ENCODE peak calls at places on chromosomes 13 and 19, in five cellular contexts. Y is fibroblast of mammary gland, O is cardiac muscle cell, I is NB4, C is ascending aorta. Q is an unnamed sample.

GRCh38 chr13:25217023-25217909 is 45.2 kb upstream of the AMER2 start:
- DNase-seq in Y (peak; percentile 79), I (no peak), C (no peak), O (peak; percentile 39), Q (peak; percentile 76)

GRCh38 chr19:42850981-42851717 is 28.4 kb downstream of the PSG1 start:
- DNase-seq in I (peak; percentile 4), Y (peak; percentile 95), C (peak; percentile 85), O (peak; percentile 73), Q (peak; percentile 96)

GRCh38 chr13:36157475-36157874 is 26.3 kb upstream of the DCLK1 start:
- DNase-seq in I (no peak), Y (peak; percentile 79), O (no peak), C (no peak), Q (no peak)

GRCh38 chr13:42532561-42533335 is 41.2 kb upstream of the TNFSF11 start:
- DNase-seq in Y (no peak), C (no peak), O (peak; percentile 20), I (no peak), Q (no peak)

GRCh38 chr13:112055417-112056206 is 11.3 kb upstream of the SOX1 start:
- DNase-seq in I (no peak), C (no peak), Y (no peak), O (no peak), Q (no peak)

GRCh38 chr19:17468302-17469091 is 1.8 kb upstream of the SLC27A1 start:
- DNase-seq in Y (no peak), O (peak; percentile 40), I (no peak), C (peak; percentile 72), Q (no peak)

GRCh38 chr19:4830768-4831265 is 695 bp downstream of the TICAM1 start:
- DNase-seq in I (no peak), Y (no peak), O (no peak), C (no peak), Q (peak; percentile 39)

GRCh38 chr13:83325454-83325853 is 556.8 kb downstream of the SLITRK1 start:
- DNase-seq in C (no peak), O (peak; percentile 21), I (no peak), Y (peak; percentile 82), Q (peak; percentile 53)

GRCh38 chr13:111640476-111640875 is 320.0 kb downstream of the TEX29 start:
- DNase-seq in O (no peak), Y (no peak), C (peak; percentile 49), I (no peak), Q (no peak)

GRCh38 chr13:109145631-109146030 is 516.2 kb downstream of the MYO16 start:
- DNase-seq in C (no peak), I (peak; percentile 82), O (peak; percentile 84), Y (peak; percentile 84), Q (peak; percentile 81)

GRCh38 chr13:111904701-111905608 is 162.0 kb upstream of the SOX1 start:
- DNase-seq in O (no peak), I (no peak), Y (no peak), C (peak; percentile 47), Q (no peak)

GRCh38 chr13:79341202-79341601 is 64.9 kb downstream of the RBM26 start:
- DNase-seq in C (no peak), O (no peak), I (no peak), Y (no peak), Q (no peak)

GRCh38 chr19:55585658-55586339 is 5.2 kb upstream of the ZNF579 start:
- DNase-seq in Y (peak; percentile 52), I (peak; percentile 64), O (peak; percentile 93), C (peak; percentile 84), Q (peak; percentile 23)

GRCh38 chr13:33859691-33860303 is 41.8 kb downstream of the RFC3 start:
- DNase-seq in C (no peak), Y (peak; percentile 33), O (no peak), I (no peak), Q (peak; percentile 91)

GRCh38 chr13:60758637-60759036 is 361.6 kb downstream of the TDRD3 start:
- DNase-seq in C (no peak), Y (no peak), I (no peak), O (no peak), Q (peak; percentile 94)

GRCh38 chr13:46489586-46490023 is 63.4 kb upstream of the LRCH1 start:
- DNase-seq in O (peak; percentile 77), C (peak; percentile 94), Y (peak; percentile 98), I (no peak), Q (peak; percentile 43)
- H3K4me3 ChIP-seq in O (no peak overlapping the region), C (peak overlapping the region; percentile 51), Y (no peak overlapping the region), I (no peak overlapping the region), Q (no peak overlapping the region)

DNA sequence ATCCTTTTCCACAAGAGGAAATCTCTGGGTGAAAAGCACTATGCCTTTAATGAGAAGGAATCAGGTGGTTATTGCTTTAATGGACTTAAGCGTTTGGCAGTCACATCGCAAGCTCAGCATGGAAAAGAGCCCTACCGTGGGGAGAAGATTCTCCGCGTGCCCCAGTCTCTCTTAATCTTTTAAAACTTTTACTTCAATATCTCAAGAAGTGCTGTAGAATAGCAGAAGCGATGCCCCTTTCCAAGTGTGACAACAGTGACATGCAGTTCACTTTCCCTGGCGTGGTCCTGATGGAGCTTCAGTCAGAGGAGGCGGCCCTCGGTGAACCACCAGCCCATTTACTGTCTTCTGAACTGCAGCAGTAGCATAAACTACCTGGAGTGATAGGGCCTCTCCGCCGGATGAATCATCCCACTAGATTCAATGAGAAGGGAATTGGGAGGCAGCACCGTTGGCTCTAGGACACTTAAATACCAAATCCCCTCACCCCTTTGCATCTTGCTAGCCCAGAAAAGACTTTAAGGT is 112.7 kb upstream of the GPR12 start:
- DNase-seq in O (no peak), I (no peak), C (no peak), Y (no peak), Q (no peak)
- TF ChIP-seq CTCF in O (no peak), I (no peak), C (no peak), Y (no peak), Q (no peak)

DNA sequence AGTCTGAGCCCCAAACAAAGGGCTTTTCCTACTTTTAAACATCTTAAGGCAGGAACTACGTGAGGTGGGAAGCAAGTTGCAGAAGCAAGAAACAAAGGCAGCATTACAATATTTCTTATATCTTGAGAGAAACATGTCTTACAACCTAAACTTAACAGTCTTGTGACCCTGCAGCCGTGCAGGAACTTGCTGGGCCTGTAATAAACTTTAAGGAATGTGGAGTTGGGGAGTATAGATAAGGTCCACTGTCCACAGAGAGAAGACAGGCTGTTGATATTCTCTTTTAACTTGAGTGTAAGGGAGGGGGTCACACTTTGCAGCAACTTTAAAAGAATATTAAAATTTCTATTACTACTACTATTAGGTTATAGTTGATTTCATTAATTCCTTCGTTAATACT is 214.6 kb upstream of the HTR2A start:
- DNase-seq in O (peak; percentile 27), C (no peak), Y (no peak), I (no peak), Q (no peak)
- H3K4me3 ChIP-seq in O (no peak overlapping the region), C (no peak overlapping the region), Y (no peak overlapping the region), I (no peak overlapping the region), Q (no peak overlapping the region)

DNA sequence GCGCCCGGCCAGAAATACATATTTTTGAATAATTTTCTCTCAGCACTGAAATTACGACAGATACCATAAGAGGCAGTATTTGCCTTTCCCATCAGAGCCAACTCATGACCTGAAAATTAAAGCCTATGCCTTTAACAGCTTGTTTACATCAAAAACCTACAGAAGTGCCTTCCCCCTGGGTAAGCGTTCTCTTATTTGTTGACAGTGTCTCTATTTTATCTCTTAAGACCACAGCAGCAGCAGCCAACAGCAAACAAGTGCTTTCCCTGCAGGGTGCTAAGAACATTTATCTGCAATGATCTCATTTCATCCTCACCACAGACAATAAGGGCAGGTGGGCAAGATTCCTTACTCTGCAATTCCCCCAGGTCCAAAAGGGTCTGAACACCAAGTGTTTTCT is 6.0 kb downstream of the AKAP8L start:
- DNase-seq in O (no peak), C (no peak), I (no peak), Y (no peak), Q (no peak)
- TF ChIP-seq CTCF in O (no peak), C (no peak), I (no peak), Y (no peak), Q (no peak)

DNA sequence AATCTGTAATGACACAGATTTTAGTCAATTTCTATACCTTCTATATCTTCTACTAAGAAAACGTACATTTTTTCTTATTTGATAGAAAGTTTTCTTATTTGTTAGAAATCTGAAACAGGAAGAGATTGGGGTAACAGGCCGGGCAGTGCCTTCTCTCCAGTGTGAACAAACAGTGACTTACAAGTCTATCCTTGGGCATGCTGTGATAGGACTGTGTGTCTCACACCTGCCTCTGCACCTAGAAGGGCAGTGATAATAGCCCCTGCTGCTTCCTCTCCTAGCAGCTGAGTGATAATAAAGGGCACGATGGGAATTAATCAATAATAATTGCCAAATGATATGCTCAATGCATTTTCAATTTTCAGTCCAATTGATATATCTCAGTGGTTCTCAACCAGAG is 1.4 kb downstream of the TMEM272 start:
- DNase-seq in Y (no peak), I (no peak), C (no peak), O (no peak), Q (no peak)
- H3K4me3 ChIP-seq in Y (no peak overlapping the region), I (no peak overlapping the region), C (no peak overlapping the region), O (no peak overlapping the region), Q (no peak overlapping the region)

DNA sequence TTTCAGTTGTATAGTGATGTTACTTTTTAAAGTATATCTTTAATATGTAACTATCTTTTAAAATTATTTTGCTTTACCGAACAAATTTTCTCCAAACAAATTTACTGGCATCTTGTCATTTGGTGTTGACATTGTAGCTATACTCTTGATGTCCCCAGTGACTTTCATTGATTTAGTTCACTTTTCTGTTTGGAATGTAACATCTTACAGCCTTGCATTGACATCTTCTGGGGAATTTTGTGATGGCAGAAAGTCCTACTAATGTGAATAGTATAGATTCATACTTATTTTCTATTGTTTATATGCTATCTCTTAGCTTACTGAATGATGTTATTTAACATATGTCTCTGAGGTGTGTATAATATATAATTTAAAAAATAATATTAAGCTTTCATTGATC is 800.9 kb upstream of the ATXN8OS start:
- DNase-seq in C (no peak), O (no peak), I (no peak), Y (no peak), Q (no peak)
- TF ChIP-seq CTCF in C (no peak), O (no peak), I (no peak), Y (no peak), Q (no peak)

DNA sequence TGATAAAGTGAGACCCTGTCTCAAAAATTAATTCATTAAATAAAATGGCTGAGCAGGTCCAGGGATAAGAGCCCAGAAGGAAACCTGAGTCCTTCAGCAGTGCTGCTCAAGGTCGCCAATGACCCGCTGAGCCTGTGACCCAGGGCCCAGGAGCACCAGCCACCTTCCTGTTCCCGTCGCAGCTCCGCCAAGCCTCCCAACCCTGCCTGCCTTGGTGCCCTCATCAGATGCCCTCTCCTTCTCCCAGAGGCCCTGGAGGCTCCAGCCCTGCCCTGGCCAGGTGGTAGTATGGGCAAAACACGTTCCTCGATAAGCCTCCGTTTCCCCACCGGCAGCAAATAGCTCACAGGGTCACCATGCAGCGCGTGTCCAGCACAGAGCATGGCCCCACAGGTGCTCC is 2.6 kb downstream of the REXO1 start:
- DNase-seq in O (no peak), I (no peak), Y (no peak), C (no peak), Q (no peak)
- H3K4me3 ChIP-seq in O (no peak overlapping the region), I (no peak overlapping the region), Y (no peak overlapping the region), C (no peak overlapping the region), Q (no peak overlapping the region)